ENCODE peak calls at places on chromosomes 4 and X, in eight cellular contexts. H is foreskin fibroblast, B is A549, D is mesothelial cell of epicardium, O is NB4, C is heart right ventricle, G is neural progenitor cell, J is upper lobe of right lung. S is an unnamed sample.

GRCh38 chrX:78104447-78105176 is 564 bp downstream of the PGK1 start:
- DNase-seq in C (peak), B (peak), D (no peak), G (peak), O (peak), J (peak), H (peak), S (no peak)

GRCh38 chr4:102564399-102564921 is 63.3 kb downstream of the NFKB1 start:
- DNase-seq in B (no peak), H (peak), O (peak), G (no peak), J (no peak), C (no peak), D (no peak), S (no peak)

GRCh38 chr4:47933798-47934197 is 19.4 kb upstream of the NFXL1 start:
- DNase-seq in H (peak), G (peak), C (no peak), B (peak), J (no peak), D (no peak), O (peak), S (peak)

GRCh38 chrX:37684918-37685317 is 673 bp upstream of the XK start:
- DNase-seq in O (peak), C (no peak), B (peak), H (no peak), J (no peak), D (no peak), G (no peak), S (no peak)

GRCh38 chrX:149937881-149938426 is 337 bp downstream of the EOLA2 start:
- DNase-seq in J (peak), O (peak), G (peak), H (peak), B (peak), D (no peak), C (no peak), S (no peak)

GRCh38 chrX:103730746-103731508 is 20.2 kb downstream of the TMEM31 start:
- DNase-seq in G (no peak), B (no peak), C (no peak), H (peak), D (no peak), O (no peak), J (no peak), S (no peak)

GRCh38 chrX:153537526-153538295 is 20.3 kb downstream of the ATP2B3 start:
- DNase-seq in D (no peak), O (no peak), C (no peak), B (no peak), G (no peak), J (no peak), H (no peak), S (no peak)

GRCh38 chrX:149512225-149512885 is 7.2 kb upstream of the IDS start:
- DNase-seq in C (no peak), H (peak), G (peak), B (peak), O (peak), D (no peak), J (peak), S (no peak)

GRCh38 chrX:69379412-69379811 is 124.7 kb upstream of the NALF2 start:
- DNase-seq in J (no peak), D (no peak), H (no peak), O (no peak), C (no peak), B (no peak), G (no peak), S (no peak)

GRCh38 chr4:73259552-73260140 is 1.0 kb upstream of the ANKRD17 start:
- DNase-seq in O (peak), H (no peak), D (no peak), G (no peak), B (no peak), J (no peak), C (no peak), S (no peak)

GRCh38 chr4:1210241-1210841 is 38.0 kb upstream of the SPON2 start:
- DNase-seq in G (no peak), B (no peak), D (no peak), C (peak), H (no peak), J (peak), O (no peak), S (no peak)

GRCh38 chr4:99209671-99210070 is 9.4 kb downstream of the ADH6 start:
- DNase-seq in H (peak), O (no peak), B (no peak), J (no peak), C (no peak), D (no peak), G (no peak), S (no peak)

GRCh38 chr4:87051121-87051713 is 116.4 kb downstream of the AFF1 start:
- DNase-seq in D (no peak), G (no peak), J (no peak), C (no peak), H (no peak), B (no peak), O (no peak), S (no peak)

GRCh38 chr4:122688529-122688928 is 44.0 kb upstream of the BBS12 start:
- DNase-seq in C (no peak), H (no peak), G (no peak), B (no peak), D (no peak), J (no peak), O (no peak), S (no peak)
- TF ChIP-seq CTCF in C (no peak), H (no peak), G (no peak), B (no peak), D (no peak), J (no peak), O (no peak), S (no peak)

GRCh38 chr4:21744046-21744445 is 204.5 kb downstream of the KCNIP4 start:
- DNase-seq in J (no peak), D (no peak), O (no peak), C (no peak), G (no peak), B (no peak), H (peak), S (no peak)
- TF ChIP-seq CTCF in J (no peak), D (no peak), O (no peak), C (no peak), G (no peak), B (no peak), H (no peak), S (no peak)

DNA sequence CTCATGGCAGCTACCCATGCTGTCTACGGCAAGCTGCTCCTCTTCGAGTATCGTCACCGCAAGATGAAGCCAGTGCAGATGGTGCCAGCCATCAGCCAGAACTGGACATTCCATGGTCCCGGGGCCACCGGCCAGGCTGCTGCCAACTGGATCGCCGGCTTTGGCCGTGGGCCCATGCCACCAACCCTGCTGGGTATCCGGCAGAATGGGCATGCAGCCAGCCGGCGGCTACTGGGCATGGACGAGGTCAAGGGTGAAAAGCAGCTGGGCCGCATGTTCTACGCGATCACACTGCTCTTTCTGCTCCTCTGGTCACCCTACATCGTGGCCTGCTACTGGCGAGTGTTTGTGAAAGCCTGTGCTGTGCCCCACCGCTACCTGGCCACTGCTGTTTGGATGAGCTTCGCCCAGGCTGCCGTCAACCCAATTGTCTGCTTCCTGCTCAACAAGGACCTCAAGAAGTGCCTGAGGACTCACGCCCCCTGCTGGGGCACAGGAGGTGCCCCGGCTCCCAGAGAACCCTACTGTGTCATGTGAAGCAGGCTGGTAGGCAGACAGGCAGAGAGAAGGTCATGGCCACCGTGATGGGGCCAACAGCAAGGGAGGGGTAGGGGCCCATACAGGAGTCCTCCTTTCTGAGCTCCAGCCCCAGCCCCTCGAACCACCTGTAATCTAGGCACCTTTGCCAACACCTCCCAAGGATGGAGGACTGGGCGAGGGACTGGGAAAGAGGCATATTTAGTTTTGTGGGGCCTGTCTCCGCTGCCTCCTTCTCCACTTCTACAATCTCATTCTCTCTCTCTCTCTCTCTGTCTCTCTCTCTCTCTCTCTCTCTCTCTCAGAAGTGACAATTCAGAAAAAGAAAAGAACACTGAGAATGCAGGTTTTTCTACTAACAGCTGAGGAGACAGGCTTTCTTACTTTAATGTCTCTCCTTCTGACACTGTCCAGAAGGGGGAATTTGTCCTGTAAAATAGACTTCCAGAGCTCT is 4.7 kb upstream of the TSPYL2 start:
- DNase-seq in J (no peak), O (peak), D (no peak), C (no peak), B (no peak), G (no peak), H (no peak), S (no peak)
- TF ChIP-seq CTCF in J (no peak), O (no peak), D (no peak), C (no peak), B (no peak), G (no peak), H (no peak), S (no peak)

DNA sequence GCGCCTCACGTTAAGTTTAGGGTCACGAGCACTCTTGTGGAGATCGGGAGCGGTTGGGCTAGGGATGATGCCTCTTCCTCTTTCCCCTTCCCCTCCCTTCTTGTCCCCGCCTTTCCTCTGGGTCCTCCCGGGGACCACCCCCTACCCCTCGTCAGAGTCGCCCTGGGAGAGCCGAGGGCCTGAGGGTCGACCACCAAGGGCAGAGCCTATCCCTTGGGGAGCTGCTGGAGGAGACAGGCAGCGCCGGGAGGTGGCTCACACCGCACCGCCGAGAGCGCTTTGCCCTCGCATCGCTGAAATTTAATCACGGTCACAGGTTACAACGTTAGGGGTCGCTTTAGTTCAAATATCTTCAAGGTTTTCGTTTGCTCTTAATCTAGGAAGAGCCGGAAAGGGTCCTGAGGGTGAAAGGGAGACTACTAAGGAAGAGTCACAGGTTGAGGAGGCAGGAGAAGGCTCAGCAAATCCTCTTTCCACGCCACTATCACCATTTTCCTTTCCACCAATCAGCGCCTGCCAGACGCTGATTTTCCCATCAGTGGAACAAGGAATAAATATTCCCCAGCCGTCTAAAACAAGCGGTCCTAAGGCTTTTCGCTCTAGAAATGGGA is 529 bp upstream of the SNCA start:
- DNase-seq in C (peak), O (no peak), G (peak), D (no peak), B (peak), H (peak), J (no peak), S (no peak)
- TF ChIP-seq CTCF in C (no peak), O (no peak), G (peak), D (no peak), B (no peak), H (no peak), J (no peak), S (no peak)

GRCh38 chr4:120922390-120923200 is at the start of gene PRDM5:
- DNase-seq in D (peak), J (peak), H (peak), B (peak), C (peak), O (no peak), G (peak), S (peak)
- TF ChIP-seq CTCF in D (no peak), J (no peak), H (peak), B (no peak), C (peak), O (no peak), G (peak), S (peak)

DNA sequence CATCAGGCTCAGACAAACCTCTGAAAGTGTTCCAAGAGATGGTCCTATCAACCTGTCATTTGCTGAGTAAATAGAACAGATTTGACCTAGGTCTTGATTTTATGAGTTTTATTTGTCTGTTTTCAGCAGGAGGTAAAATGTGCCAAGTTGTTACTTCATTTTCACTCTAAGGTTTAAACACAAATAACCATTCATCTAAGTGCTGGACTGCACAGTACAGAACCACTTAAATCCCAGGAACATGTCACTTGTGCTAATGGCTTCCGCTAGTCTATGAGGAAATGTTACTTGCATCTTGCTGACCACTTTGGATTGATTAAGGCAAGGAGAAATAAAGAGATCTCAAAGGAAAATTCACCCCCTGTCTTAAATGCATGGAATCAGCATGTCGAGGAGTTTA is 660.7 kb downstream of the SMARCA1 start:
- DNase-seq in G (no peak), D (no peak), O (no peak), C (no peak), B (no peak), J (no peak), H (no peak), S (no peak)
- TF ChIP-seq CTCF in G (no peak), D (no peak), O (no peak), C (no peak), B (no peak), J (no peak), H (no peak), S (no peak)

DNA sequence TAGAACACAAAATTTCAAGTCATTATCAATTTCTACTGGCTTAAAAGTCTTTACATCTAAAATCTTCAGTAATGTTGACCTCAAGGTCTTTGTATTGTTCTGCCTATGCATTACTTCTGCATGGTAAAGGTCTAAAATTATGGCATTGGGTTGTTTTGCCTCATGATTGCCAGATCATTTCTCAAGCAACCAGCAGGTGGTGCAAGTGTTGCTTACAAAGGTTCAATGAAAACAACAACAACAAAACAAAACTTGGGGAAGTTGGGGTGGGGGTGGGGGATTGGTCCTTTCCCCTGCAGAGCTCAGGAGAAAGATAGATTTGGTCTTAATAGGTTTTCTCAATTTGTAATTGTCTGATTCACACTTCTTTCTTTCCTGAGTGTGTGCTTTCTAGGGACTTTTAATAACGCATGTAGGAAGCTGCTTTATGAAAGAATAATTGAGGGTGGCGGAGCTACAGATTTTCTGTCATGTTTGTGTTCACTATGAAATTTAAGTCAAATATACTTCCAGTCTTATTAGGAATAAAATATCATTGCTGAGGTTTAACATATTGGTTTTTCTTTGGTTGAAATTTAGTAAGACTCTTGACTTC is 145.1 kb downstream of the COL4A5 start:
- DNase-seq in D (no peak), H (peak), G (peak), O (peak), B (peak), C (no peak), J (no peak), S (no peak)
- TF ChIP-seq CTCF in D (peak), H (peak), G (peak), O (peak), B (peak), C (no peak), J (peak), S (peak)

GRCh38 chr4:16199132-16199531 is 27.1 kb downstream of the TAPT1 start:
- DNase-seq in H (peak), O (peak), G (peak), D (no peak), B (peak), J (no peak), C (no peak), S (no peak)
- TF ChIP-seq CTCF in H (peak), O (peak), G (peak), D (no peak), B (peak), J (peak), C (peak), S (peak)

GRCh38 chr4:158896459-158897238 is 127.8 kb downstream of the FNIP2 start:
- DNase-seq in B (no peak), J (no peak), H (no peak), G (no peak), O (no peak), D (no peak), C (no peak), S (no peak)

GRCh38 chr4:158891256-158891655 is 122.4 kb downstream of the FNIP2 start:
- DNase-seq in D (no peak), H (no peak), B (no peak), J (no peak), G (no peak), C (no peak), O (no peak), S (no peak)

GRCh38 chr4:158890294-158890693 is 121.5 kb downstream of the FNIP2 start:
- DNase-seq in H (no peak), D (no peak), B (no peak), C (no peak), J (no peak), O (no peak), G (no peak), S (no peak)

GRCh38 chr4:158894826-158895225 is 126.0 kb downstream of the FNIP2 start:
- DNase-seq in O (no peak), C (no peak), J (no peak), D (no peak), B (no peak), H (no peak), G (no peak), S (no peak)

DNA sequence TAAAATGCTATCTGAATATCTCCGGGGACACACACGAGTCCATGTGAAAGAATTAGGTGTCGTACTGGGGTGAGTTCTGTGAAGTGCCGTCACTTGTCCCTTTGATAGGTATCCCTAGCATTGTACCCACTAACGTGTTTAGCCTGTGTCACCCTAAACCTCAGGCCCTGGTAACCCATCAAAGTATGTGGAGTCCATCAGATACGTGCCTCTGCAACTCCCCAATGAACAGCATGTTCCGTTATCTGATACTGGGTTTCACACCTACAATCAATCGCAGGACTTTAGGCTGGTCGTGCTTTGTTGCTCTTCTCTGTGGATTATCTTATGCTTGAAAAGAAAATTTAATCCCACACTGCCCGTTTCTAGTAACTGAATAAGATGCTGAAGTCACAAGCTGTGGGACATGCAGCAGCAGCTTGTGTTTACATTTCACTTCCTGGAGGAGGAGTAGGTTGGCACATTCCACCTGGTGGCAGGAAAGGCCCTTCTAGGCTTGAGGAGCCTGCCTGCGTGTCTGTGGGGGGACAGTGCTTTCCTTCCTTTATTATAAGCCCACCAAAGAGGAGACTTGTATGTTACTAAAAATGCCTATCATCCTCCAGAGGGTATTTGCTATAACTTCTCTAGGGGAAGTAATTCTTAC is 127.1 kb downstream of the FNIP2 start:
- DNase-seq in C (no peak), O (no peak), D (no peak), G (peak), H (peak), B (peak), J (no peak), S (no peak)
- TF ChIP-seq CTCF in C (peak), O (no peak), D (no peak), G (peak), H (no peak), B (no peak), J (peak), S (no peak)